ENCODE peak calls at places on chromosomes 16 and 17, in seven cellular contexts. One of them, this sample, is unnamed. For H3K4me1, the result is how much of the 10 kb centered on the place peaks cover.

GRCh38 chr16:54411555-54411954 is 125.0 kb upstream of the IRX3 start:
- DNase-seq in sigmoid colon: no peak
- DNase-seq in mucosa of descending colon: peak
- DNase-seq in cardiac muscle cell: peak
- DNase-seq in uterus: no peak
- DNase-seq in psoas muscle: no peak
- DNase-seq in SK-N-SH: no peak
- DNase-seq in this sample: no peak

GRCh38 chr17:70552230-70552981 is 383.1 kb downstream of the KCNJ2 start:
- DNase-seq in sigmoid colon: no peak
- DNase-seq in psoas muscle: no peak
- DNase-seq in mucosa of descending colon: no peak
- DNase-seq in uterus: no peak
- DNase-seq in SK-N-SH: peak
- DNase-seq in cardiac muscle cell: peak
- DNase-seq in this sample: no peak

GRCh38 chr17:52724578-52724977 is 566.1 kb upstream of the CA10 start:
- DNase-seq in mucosa of descending colon: no peak
- DNase-seq in sigmoid colon: no peak
- DNase-seq in psoas muscle: no peak
- DNase-seq in cardiac muscle cell: no peak
- DNase-seq in uterus: no peak
- DNase-seq in SK-N-SH: no peak
- DNase-seq in this sample: no peak

GRCh38 chr16:87135631-87136030 is 181.6 kb downstream of the C16orf95 start:
- DNase-seq in cardiac muscle cell: no peak
- DNase-seq in sigmoid colon: peak
- DNase-seq in psoas muscle: no peak
- DNase-seq in uterus: no peak
- DNase-seq in mucosa of descending colon: no peak
- DNase-seq in SK-N-SH: no peak
- DNase-seq in this sample: no peak

GRCh38 chr17:21549107-21549687 is 143.1 kb upstream of the KCNJ18 start:
- DNase-seq in mucosa of descending colon: no peak
- DNase-seq in SK-N-SH: no peak
- DNase-seq in cardiac muscle cell: no peak
- DNase-seq in uterus: no peak
- DNase-seq in psoas muscle: no peak
- DNase-seq in sigmoid colon: no peak
- DNase-seq in this sample: no peak

GRCh38 chr16:7644171-7644570 is 311.5 kb downstream of the RBFOX1 start:
- DNase-seq in psoas muscle: no peak
- DNase-seq in SK-N-SH: no peak
- DNase-seq in uterus: no peak
- DNase-seq in sigmoid colon: no peak
- DNase-seq in cardiac muscle cell: no peak
- DNase-seq in mucosa of descending colon: no peak
- DNase-seq in this sample: no peak

GRCh38 chr16:73020409-73020884 is 27.5 kb downstream of the ZFHX3 start:
- DNase-seq in psoas muscle: peak
- DNase-seq in SK-N-SH: no peak
- DNase-seq in mucosa of descending colon: peak
- DNase-seq in sigmoid colon: peak
- DNase-seq in uterus: no peak
- DNase-seq in cardiac muscle cell: no peak
- DNase-seq in this sample: no peak

GRCh38 chr17:42230225-42230624 is 35.9 kb upstream of the GHDC start:
- DNase-seq in uterus: no peak
- DNase-seq in SK-N-SH: no peak
- DNase-seq in mucosa of descending colon: no peak
- DNase-seq in cardiac muscle cell: no peak
- DNase-seq in psoas muscle: no peak
- DNase-seq in sigmoid colon: peak
- DNase-seq in this sample: no peak

GRCh38 chr16:51474414-51475091 is 323.5 kb upstream of the SALL1 start:
- DNase-seq in uterus: no peak
- DNase-seq in mucosa of descending colon: no peak
- DNase-seq in sigmoid colon: no peak
- DNase-seq in SK-N-SH: no peak
- DNase-seq in cardiac muscle cell: no peak
- DNase-seq in psoas muscle: no peak
- DNase-seq in this sample: no peak

GRCh38 chr16:89119161-89119621 is 25.5 kb downstream of the ACSF3 start:
- DNase-seq in SK-N-SH: no peak
- DNase-seq in uterus: no peak
- DNase-seq in mucosa of descending colon: peak
- DNase-seq in sigmoid colon: no peak
- DNase-seq in cardiac muscle cell: no peak
- DNase-seq in psoas muscle: peak
- DNase-seq in this sample: peak

GRCh38 chr16:5882087-5882661 is 784.6 kb upstream of the EEF2KMT start:
- DNase-seq in mucosa of descending colon: no peak
- DNase-seq in psoas muscle: no peak
- DNase-seq in uterus: no peak
- DNase-seq in cardiac muscle cell: no peak
- DNase-seq in SK-N-SH: no peak
- DNase-seq in sigmoid colon: no peak
- DNase-seq in this sample: no peak

GRCh38 chr16:88507231-88507743 is 54.2 kb downstream of the ZFPM1 start:
- DNase-seq in mucosa of descending colon: no peak
- DNase-seq in SK-N-SH: no peak
- DNase-seq in cardiac muscle cell: no peak
- DNase-seq in psoas muscle: no peak
- DNase-seq in sigmoid colon: no peak
- DNase-seq in uterus: no peak
- DNase-seq in this sample: no peak

GRCh38 chr17:11209906-11210305 is 31.1 kb upstream of the SHISA6 start:
- DNase-seq in mucosa of descending colon: no peak
- DNase-seq in uterus: no peak
- DNase-seq in cardiac muscle cell: no peak
- DNase-seq in psoas muscle: no peak
- DNase-seq in sigmoid colon: no peak
- DNase-seq in SK-N-SH: no peak
- DNase-seq in this sample: no peak

GRCh38 chr17:64974750-64975317 is 55.6 kb upstream of the LRRC37A3 start:
- DNase-seq in psoas muscle: no peak
- DNase-seq in sigmoid colon: no peak
- DNase-seq in uterus: no peak
- DNase-seq in SK-N-SH: no peak
- DNase-seq in cardiac muscle cell: no peak
- DNase-seq in mucosa of descending colon: no peak
- DNase-seq in this sample: no peak

GRCh38 chr16:578870-579405 is 9.2 kb downstream of the PIGQ start:
- DNase-seq in mucosa of descending colon: peak
- DNase-seq in cardiac muscle cell: peak
- DNase-seq in uterus: peak
- DNase-seq in sigmoid colon: peak
- DNase-seq in SK-N-SH: peak
- DNase-seq in psoas muscle: peak
- DNase-seq in this sample: peak

GRCh38 chr17:65154770-65155589 is 17.8 kb downstream of the RGS9 start:
- DNase-seq in sigmoid colon: no peak
- DNase-seq in mucosa of descending colon: peak
- DNase-seq in psoas muscle: no peak
- DNase-seq in uterus: no peak
- DNase-seq in SK-N-SH: no peak
- DNase-seq in cardiac muscle cell: no peak
- DNase-seq in this sample: no peak

GRCh38 chr16:1492082-1492922 is 858 bp upstream of the TELO2 start:
- DNase-seq in mucosa of descending colon: peak
- DNase-seq in uterus: no peak
- DNase-seq in psoas muscle: no peak
- DNase-seq in sigmoid colon: no peak
- DNase-seq in SK-N-SH: no peak
- DNase-seq in cardiac muscle cell: no peak
- DNase-seq in this sample: peak

GRCh38 chr17:57408064-57408811 is 151.9 kb downstream of the MSI2 start:
- DNase-seq in uterus: no peak
- DNase-seq in psoas muscle: no peak
- DNase-seq in SK-N-SH: no peak
- DNase-seq in sigmoid colon: no peak
- DNase-seq in cardiac muscle cell: peak
- DNase-seq in mucosa of descending colon: peak
- DNase-seq in this sample: no peak

GRCh38 chr16:73018796-73019455 is 29.0 kb downstream of the ZFHX3 start:
- DNase-seq in cardiac muscle cell: peak
- DNase-seq in mucosa of descending colon: no peak
- DNase-seq in uterus: no peak
- DNase-seq in psoas muscle: no peak
- DNase-seq in SK-N-SH: no peak
- DNase-seq in sigmoid colon: peak
- DNase-seq in this sample: no peak

DNA sequence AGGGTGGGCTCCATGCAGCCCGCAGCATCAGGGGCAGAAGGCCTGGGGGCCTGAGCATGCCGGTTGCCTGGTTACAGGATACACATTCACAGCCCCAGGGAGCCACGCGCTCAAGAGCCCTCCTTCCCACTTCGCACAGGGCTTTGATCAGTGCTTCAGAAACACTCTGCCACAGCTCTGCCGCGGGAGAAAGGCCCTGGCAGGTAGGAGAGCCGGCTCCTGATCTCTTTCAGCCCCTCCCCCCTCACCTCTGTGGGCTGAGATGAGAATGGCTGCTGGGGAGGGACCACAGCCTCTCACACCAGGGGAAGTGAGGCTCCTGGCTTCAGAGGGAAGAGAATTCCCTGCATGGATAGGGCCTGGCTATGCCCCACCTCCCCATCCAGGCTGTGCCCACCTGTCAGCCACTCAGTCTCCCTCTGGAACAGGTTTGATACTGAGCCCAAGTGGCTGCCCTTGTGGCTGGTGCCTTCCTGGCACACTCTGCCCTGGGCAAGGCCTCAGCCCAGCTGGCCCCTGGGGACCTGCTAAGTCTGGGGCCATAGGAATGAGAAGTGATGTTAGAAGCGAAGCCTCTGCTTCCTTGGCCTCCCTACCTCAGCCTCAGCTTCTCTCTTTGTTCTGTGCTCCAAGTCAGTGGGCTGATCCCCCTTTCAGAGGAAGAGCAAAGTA is 8.6 kb downstream of the DOK4 start:
- DNase-seq in mucosa of descending colon: no peak
- DNase-seq in uterus: no peak
- DNase-seq in SK-N-SH: peak
- DNase-seq in sigmoid colon: no peak
- DNase-seq in cardiac muscle cell: peak
- DNase-seq in psoas muscle: no peak
- DNase-seq in this sample: peak
- H3K4me1 ChIP-seq in mucosa of descending colon: under half
- H3K4me1 ChIP-seq in uterus: under half
- H3K4me1 ChIP-seq in SK-N-SH: under half
- H3K4me1 ChIP-seq in sigmoid colon: under half
- H3K4me1 ChIP-seq in cardiac muscle cell: half or more
- H3K4me1 ChIP-seq in psoas muscle: under half
- H3K4me1 ChIP-seq in this sample: half or more

GRCh38 chr16:50245417-50246298 is 20.7 kb upstream of the ADCY7 start:
- DNase-seq in SK-N-SH: peak
- DNase-seq in psoas muscle: peak
- DNase-seq in cardiac muscle cell: peak
- DNase-seq in sigmoid colon: no peak
- DNase-seq in mucosa of descending colon: peak
- DNase-seq in uterus: no peak
- DNase-seq in this sample: peak
- TF ChIP-seq CTCF in SK-N-SH: no peak
- TF ChIP-seq CTCF in psoas muscle: peak
- TF ChIP-seq CTCF in cardiac muscle cell: no peak
- TF ChIP-seq CTCF in sigmoid colon: no peak
- TF ChIP-seq CTCF in mucosa of descending colon: no peak
- TF ChIP-seq CTCF in uterus: peak
- TF ChIP-seq CTCF in this sample: no peak

DNA sequence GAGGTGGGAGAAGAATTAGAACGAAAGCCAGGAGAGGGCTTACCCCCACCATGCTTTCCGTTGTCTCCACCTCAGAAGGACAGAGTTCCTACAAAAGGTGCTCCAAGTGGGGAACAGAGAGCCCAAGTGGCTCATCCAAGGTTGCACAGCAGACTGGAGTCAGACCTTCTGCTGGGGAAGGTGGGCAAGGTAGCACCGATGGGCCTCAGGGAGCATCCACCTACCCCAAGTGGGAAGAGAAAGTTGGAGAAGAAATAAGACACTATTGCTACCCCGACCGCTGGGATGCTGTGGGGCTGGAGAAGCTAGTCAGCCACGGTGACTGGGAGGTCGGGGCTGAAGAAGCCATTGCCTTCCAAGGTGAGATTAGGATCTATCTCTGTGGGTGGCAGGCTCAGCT is 21.5 kb downstream of the UNC119 start:
- DNase-seq in uterus: no peak
- DNase-seq in mucosa of descending colon: no peak
- DNase-seq in sigmoid colon: no peak
- DNase-seq in psoas muscle: no peak
- DNase-seq in cardiac muscle cell: no peak
- DNase-seq in SK-N-SH: no peak
- DNase-seq in this sample: no peak
- H3K4me1 ChIP-seq in uterus: under half
- H3K4me1 ChIP-seq in mucosa of descending colon: under half
- H3K4me1 ChIP-seq in sigmoid colon: under half
- H3K4me1 ChIP-seq in psoas muscle: under half
- H3K4me1 ChIP-seq in cardiac muscle cell: under half
- H3K4me1 ChIP-seq in SK-N-SH: under half
- H3K4me1 ChIP-seq in this sample: under half

GRCh38 chr17:31073411-31073810 is 21.4 kb upstream of the NF1 start:
- DNase-seq in mucosa of descending colon: peak
- DNase-seq in sigmoid colon: no peak
- DNase-seq in uterus: no peak
- DNase-seq in psoas muscle: no peak
- DNase-seq in SK-N-SH: no peak
- DNase-seq in cardiac muscle cell: no peak
- DNase-seq in this sample: no peak

GRCh38 chr17:31072186-31072585 is 22.6 kb upstream of the NF1 start:
- DNase-seq in psoas muscle: no peak
- DNase-seq in mucosa of descending colon: no peak
- DNase-seq in cardiac muscle cell: peak
- DNase-seq in SK-N-SH: no peak
- DNase-seq in sigmoid colon: no peak
- DNase-seq in uterus: no peak
- DNase-seq in this sample: no peak

GRCh38 chr17:31067699-31068184 is 27.0 kb upstream of the NF1 start:
- DNase-seq in uterus: no peak
- DNase-seq in psoas muscle: no peak
- DNase-seq in sigmoid colon: no peak
- DNase-seq in cardiac muscle cell: peak
- DNase-seq in mucosa of descending colon: no peak
- DNase-seq in SK-N-SH: no peak
- DNase-seq in this sample: no peak

GRCh38 chr17:31064707-31065106 is 30.1 kb upstream of the NF1 start:
- DNase-seq in psoas muscle: no peak
- DNase-seq in cardiac muscle cell: no peak
- DNase-seq in SK-N-SH: no peak
- DNase-seq in sigmoid colon: no peak
- DNase-seq in uterus: no peak
- DNase-seq in mucosa of descending colon: no peak
- DNase-seq in this sample: no peak

DNA sequence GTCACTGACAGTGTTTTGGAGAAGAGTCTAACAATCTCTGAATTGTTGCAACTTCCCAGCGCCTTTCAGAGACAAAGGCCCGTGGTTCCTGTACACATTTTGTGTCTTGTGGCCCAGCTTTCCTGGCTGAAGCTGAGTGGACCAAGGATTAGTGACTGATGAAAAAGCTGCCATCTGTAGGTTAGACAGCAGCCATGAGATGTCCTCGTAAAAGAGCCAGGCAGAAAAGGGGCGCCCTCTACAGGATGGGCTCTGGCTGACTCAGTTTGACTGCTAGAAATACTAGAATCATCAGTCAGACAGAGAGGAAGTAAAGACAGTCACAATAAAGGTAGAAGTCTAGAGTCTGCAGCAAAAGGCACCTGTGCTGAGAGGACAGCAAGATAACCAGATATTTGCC is 26.5 kb upstream of the NF1 start:
- DNase-seq in psoas muscle: no peak
- DNase-seq in mucosa of descending colon: peak
- DNase-seq in uterus: no peak
- DNase-seq in sigmoid colon: no peak
- DNase-seq in SK-N-SH: peak
- DNase-seq in cardiac muscle cell: no peak
- DNase-seq in this sample: no peak
- TF ChIP-seq CTCF in psoas muscle: no peak
- TF ChIP-seq CTCF in mucosa of descending colon: no peak
- TF ChIP-seq CTCF in uterus: no peak
- TF ChIP-seq CTCF in sigmoid colon: no peak
- TF ChIP-seq CTCF in SK-N-SH: peak
- TF ChIP-seq CTCF in cardiac muscle cell: peak
- TF ChIP-seq CTCF in this sample: peak

This sample was measured in spleen.